ENCODE peak calls at places on chromosomes 13 and 19, in six cellular contexts. K is breast epithelium, M is GM23338, J is SK-N-SH, G is H1, O is GM12878. U is an unnamed sample.

GRCh38 chr13:111409413-111409812 is 89.0 kb downstream of the TEX29 start:
- DNase-seq in O (no peak), J (no peak), M (no peak), G (no peak), K (no peak), U (no peak)

GRCh38 chr13:20953245-20953931 is 50.8 kb upstream of the XPO4 start:
- DNase-seq in O (no peak), K (no peak), M (no peak), G (no peak), J (no peak), U (no peak)

GRCh38 chr19:13718733-13719132 is 45.6 kb upstream of the MRI1 start:
- DNase-seq in M (peak), J (peak), G (no peak), K (no peak), O (no peak), U (no peak)

GRCh38 chr13:50589651-50590054 is 253.8 kb downstream of the DLEU7 start:
- DNase-seq in G (no peak), M (no peak), J (no peak), O (no peak), K (no peak), U (no peak)

GRCh38 chr13:63010072-63010658 is 1594.5 kb upstream of the PCDH20 start:
- DNase-seq in M (peak), K (no peak), J (no peak), G (no peak), O (no peak), U (no peak)

GRCh38 chr19:48553676-48554384 is 1.9 kb downstream of the SULT2B1 start:
- DNase-seq in M (peak), J (peak), G (no peak), K (no peak), O (no peak), U (no peak)

GRCh38 chr13:101915333-101915732 is 462.9 kb downstream of the ITGBL1 start:
- DNase-seq in J (peak), G (no peak), O (no peak), K (no peak), M (peak), U (no peak)

GRCh38 chr13:113602291-113602970 is 17.9 kb downstream of the TFDP1 start:
- DNase-seq in O (no peak), K (no peak), G (no peak), J (no peak), M (no peak), U (no peak)

GRCh38 chr19:30360378-30361106 is 11.6 kb upstream of the ZNF536 start:
- DNase-seq in J (peak), O (no peak), G (no peak), K (peak), M (peak), U (no peak)

GRCh38 chr13:108700421-108701170 is 71.2 kb downstream of the MYO16 start:
- DNase-seq in M (peak), G (no peak), O (no peak), K (no peak), J (no peak), U (no peak)

GRCh38 chr13:79212064-79212619 is 193.9 kb downstream of the RBM26 start:
- DNase-seq in K (no peak), J (no peak), O (no peak), M (no peak), G (no peak), U (no peak)

GRCh38 chr13:42735011-42735410 is 46.4 kb upstream of the FAM216B start:
- DNase-seq in G (no peak), O (no peak), M (no peak), J (no peak), K (no peak), U (no peak)

GRCh38 chr13:31015207-31015606 is 82.8 kb downstream of the TEX26 start:
- DNase-seq in K (no peak), J (no peak), G (no peak), O (no peak), M (no peak), U (no peak)
- TF ChIP-seq POLR2AphosphoS5 in K (no peak), J (no peak), G (no peak), O (no peak), M (no peak), U (no peak)

DNA sequence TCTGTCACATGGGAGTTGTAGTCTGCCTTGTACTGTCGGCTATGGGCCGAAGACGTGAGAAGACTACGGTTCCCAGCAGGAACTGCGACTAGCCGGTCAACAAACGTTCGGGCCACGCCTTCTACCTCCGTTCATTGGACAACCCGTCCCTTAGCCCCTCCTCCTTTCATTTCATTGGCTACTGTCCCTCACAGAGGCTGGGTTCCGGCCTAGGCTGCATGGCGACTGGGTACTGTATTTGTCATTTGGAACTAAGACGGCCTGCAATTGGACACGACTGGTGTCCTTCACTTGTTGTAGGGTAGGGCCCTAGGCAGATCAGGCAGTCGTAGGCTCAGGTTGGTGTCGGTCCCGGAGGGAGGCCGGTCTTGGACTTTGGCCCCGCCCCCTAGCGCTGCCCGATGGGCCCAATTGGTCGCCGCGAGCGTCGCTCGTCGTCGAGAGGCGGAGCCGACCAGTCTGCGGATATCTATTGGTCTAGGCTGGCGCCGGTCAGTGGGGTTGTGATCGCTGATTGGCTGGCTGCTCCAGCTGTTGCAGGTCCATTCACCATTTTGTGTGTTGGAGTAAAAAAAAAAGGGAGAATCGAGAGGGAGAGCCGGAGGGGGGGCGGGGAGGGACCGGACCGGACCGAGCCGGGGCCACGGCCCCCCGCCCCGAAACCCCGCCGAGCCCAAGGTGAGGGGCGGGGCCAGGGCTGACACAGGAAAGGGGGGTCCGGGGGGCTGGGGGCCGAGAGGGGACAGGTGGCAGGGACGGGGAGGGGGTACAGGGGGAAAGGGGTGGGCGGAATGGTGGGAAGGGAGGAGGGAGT is at the start of gene CIC:
- DNase-seq in J (peak), M (peak), K (peak), O (peak), G (peak), U (peak)
- TF ChIP-seq POLR2AphosphoS5 in J (no peak), M (no peak), K (no peak), O (no peak), G (no peak), U (no peak)

GRCh38 chr13:76579701-76580100 is 306.5 kb downstream of the KCTD12 start:
- DNase-seq in O (no peak), M (no peak), J (no peak), K (no peak), G (no peak), U (no peak)
- TF ChIP-seq POLR2AphosphoS5 in O (no peak), M (no peak), J (no peak), K (no peak), G (no peak), U (no peak)

GRCh38 chr19:15159251-15159650 is 41.5 kb downstream of the NOTCH3 start:
- DNase-seq in J (no peak), G (no peak), M (peak), K (no peak), O (no peak), U (no peak)

GRCh38 chr19:15154002-15154612 is 46.7 kb downstream of the NOTCH3 start:
- DNase-seq in J (peak), G (peak), M (peak), K (no peak), O (no peak), U (no peak)

GRCh38 chr19:15155296-15155695 is 45.5 kb downstream of the NOTCH3 start:
- DNase-seq in M (peak), G (no peak), K (no peak), J (no peak), O (no peak), U (no peak)

GRCh38 chr19:15161028-15161984 is 39.5 kb downstream of the NOTCH3 start:
- DNase-seq in K (no peak), M (peak), G (no peak), O (no peak), J (peak), U (peak)

DNA sequence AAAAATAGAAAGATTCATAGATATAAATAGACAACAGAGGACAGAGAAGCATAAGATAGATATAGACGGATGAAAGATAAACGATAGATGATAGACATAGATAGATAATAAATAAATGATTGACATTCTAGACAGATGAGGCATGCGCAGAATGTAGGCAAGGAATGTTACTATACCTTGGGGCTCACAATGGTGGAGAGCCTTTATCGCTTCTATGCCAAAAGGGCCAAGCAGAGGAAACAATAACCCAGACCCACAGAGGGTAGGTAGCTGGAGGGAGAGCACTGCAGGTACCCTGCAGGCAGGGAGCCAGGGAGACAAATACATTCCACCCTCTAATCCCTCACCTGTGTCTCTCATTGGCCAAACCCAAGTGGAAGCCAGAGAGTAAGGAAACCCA is 44.4 kb downstream of the NOTCH3 start:
- DNase-seq in J (no peak), G (no peak), O (no peak), K (no peak), M (no peak), U (no peak)
- TF ChIP-seq POLR2AphosphoS5 in J (no peak), G (no peak), O (no peak), K (no peak), M (no peak), U (no peak)

DNA sequence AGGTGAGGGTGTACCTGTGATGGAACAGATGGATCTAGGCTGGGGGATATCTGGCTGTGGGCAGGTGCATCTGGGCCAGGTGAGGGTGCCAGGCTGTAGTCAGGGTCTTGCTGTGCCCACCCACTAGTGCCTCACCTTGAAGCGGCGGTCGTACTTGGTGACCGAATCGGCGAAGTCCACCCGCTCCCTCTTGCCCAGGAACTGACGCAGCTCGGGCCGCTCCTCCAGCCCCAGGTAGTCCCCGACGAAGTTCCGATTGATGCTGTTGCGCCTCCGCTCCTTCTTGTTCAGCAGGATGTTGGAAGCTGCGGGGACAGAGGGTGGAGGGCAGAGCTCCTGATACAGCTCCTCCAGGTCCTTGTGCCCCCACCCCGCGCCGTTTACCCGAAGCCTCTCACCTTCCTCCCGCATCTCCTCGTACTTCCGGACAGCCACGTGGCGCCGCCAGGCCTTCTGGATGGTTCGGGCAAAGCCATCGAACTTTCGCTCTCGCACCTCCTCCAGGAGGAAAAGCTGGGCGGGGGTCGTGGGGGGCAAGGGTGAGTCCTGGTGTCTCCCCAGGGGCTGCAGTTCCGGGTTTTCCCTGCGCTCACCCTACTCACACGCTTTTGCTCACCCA is 16.2 kb upstream of the ZNF414 start:
- DNase-seq in M (peak), K (no peak), G (no peak), J (no peak), O (no peak), U (no peak)
- TF ChIP-seq POLR2AphosphoS5 in M (no peak), K (no peak), G (no peak), J (no peak), O (no peak), U (no peak)

DNA sequence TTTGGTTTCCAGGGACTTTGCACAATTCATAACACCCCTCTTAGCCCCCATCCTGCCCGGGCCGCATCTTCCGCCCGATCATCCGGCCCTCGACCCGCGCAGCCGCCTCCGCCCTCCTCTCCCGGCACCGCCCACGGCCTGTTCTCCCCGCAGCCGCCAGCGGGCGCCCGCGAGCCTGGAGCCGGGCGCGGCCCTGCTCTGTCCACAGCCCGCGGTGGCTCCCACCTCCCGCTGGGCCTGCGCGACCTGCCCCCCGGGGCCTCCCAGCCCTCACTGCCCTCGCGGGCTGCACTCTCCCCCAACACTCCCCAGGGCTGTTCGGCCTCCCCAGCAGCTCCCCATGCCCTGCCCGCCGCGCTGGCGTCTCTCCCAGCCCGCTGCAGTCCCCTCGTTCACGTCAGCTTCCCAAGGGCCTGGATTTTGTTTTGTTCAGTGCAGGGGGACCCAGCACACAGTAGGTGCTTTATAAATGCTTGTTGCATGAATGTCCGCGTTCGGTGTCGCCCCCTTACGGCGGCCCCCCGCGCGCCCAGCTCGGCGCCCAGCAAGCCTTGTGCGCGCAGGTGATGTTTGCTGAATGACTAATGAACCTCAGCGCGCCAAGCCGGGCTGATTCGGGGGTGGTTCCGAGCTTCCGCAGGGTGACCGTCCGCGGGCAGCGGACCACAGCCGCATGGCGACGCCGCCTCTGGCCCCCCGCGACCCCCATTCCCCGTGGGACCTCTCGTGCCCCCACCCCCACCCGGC is 4.6 kb upstream of the APC2 start:
- DNase-seq in J (peak), K (peak), M (peak), G (peak), O (no peak), U (peak)
- TF ChIP-seq POLR2AphosphoS5 in J (no peak), K (no peak), M (no peak), G (no peak), O (no peak), U (no peak)

DNA sequence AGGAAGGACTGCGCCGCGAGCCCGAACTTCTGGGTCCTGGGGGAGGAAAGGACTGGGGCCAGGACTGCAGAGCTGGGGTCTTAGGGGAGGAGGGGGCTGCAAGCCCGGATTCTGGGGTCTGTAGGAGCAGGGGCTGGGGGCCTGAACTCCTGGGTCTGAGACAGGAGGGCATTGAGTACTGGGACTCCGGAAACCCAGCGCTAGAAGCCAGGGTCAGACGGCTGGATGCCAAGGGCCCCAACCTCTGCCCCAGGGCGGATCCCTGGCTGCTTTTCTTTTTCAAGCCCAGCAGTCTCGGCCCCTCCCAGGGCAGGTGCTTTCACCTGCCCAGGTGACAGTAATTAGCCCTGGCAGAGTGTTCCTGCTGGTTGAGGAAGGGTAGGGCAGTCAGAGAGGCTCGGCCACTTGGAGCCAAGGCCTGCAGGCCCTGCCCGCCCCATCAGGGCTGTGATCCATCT is 2.3 kb downstream of the MYH14 start:
- DNase-seq in O (no peak), K (peak), M (peak), G (peak), J (no peak), U (no peak)
- TF ChIP-seq POLR2AphosphoS5 in O (no peak), K (no peak), M (no peak), G (no peak), J (no peak), U (no peak)

DNA sequence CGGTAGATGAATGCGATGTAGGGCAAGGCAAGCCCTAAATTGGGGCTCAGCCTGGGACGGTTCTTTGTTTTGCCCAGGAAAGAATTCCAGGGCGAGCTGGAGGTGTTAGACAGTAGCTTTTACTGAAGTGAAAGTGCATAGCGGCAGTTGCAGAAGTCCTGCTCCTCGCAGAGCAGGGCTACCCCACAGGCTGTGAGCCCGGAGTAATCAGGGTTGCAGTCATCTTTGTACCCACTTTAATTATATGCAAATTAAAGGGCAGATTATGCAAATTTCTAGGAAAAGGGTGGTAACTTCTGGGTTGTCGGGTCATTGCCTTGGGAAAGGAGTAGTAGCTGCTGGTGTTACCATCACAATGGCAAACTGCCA is 30.5 kb downstream of the VAV1 start:
- DNase-seq in O (no peak), K (no peak), J (no peak), G (no peak), M (peak), U (no peak)
- TF ChIP-seq POLR2AphosphoS5 in O (peak), K (no peak), J (no peak), G (no peak), M (no peak), U (peak)

U was measured in GM12891.